ENCODE peak calls at places on chromosomes 5 and 9, in eight cellular contexts. C is activated T-helper 9 cell treated with anti-CD3 and anti-CD28 coated beads, Interleukin-2, amount 50 U/mL, for 16 hours; E is stimulated activated naive CD4-positive, alpha-beta T cell; V is glutamatergic neuron; A is naive thymus-derived CD8-positive, alpha-beta T cell; D is NCI-H1417; H is foreskin fibroblast; L is cardiac fibroblast. I is an unnamed sample.

GRCh38 chr5:150577378-150577777 is 63.1 kb upstream of the SYNPO start:
- DNase-seq in V (no peak), D (no peak), C (no peak), E (no peak), H (no peak), A (no peak), L (no peak), I (no peak)

GRCh38 chr5:15835514-15835913 is 335.5 kb downstream of the FBXL7 start:
- DNase-seq in C (no peak), V (no peak), H (peak), A (no peak), D (no peak), E (no peak), L (no peak), I (no peak)

GRCh38 chr9:82584349-82584846 is 478.5 kb downstream of the RASEF start:
- DNase-seq in V (no peak), E (no peak), D (no peak), L (no peak), C (no peak), A (no peak), H (no peak), I (no peak)

GRCh38 chr5:665541-665955 is 27.6 kb downstream of the TPPP start:
- DNase-seq in V (no peak), D (no peak), A (no peak), E (no peak), C (no peak), L (no peak), H (no peak), I (no peak)

GRCh38 chr9:136544549-136545064 is 1.2 kb downstream of the NOTCH1 start:
- DNase-seq in C (peak), V (peak), H (no peak), A (peak), D (peak), E (peak), L (peak), I (peak)

GRCh38 chr5:170522211-170523128 is 18.6 kb downstream of the KCNIP1 start:
- DNase-seq in L (peak), C (no peak), A (no peak), H (peak), V (peak), E (no peak), D (no peak), I (peak)

GRCh38 chr5:7745882-7746735 is 104.8 kb downstream of the CFAP90 start:
- DNase-seq in E (no peak), H (peak), D (peak), C (peak), L (peak), A (peak), V (peak), I (peak)

GRCh38 chr9:121568541-121569265 is 69.1 kb upstream of the GGTA1 start:
- DNase-seq in L (no peak), H (no peak), V (no peak), C (no peak), E (no peak), D (no peak), A (no peak), I (no peak)

GRCh38 chr9:34133436-34133949 is 7.0 kb upstream of the DCAF12 start:
- DNase-seq in L (no peak), V (no peak), C (no peak), A (no peak), H (no peak), E (no peak), D (no peak), I (no peak)

GRCh38 chr5:155263381-155263780 is 249.8 kb downstream of the KIF4B start:
- DNase-seq in L (no peak), A (no peak), E (no peak), H (no peak), C (no peak), D (no peak), V (no peak), I (no peak)

GRCh38 chr9:127953768-127954505 is 16.3 kb upstream of the DPM2 start:
- DNase-seq in A (no peak), H (no peak), E (no peak), V (no peak), L (no peak), D (peak), C (no peak), I (no peak)

GRCh38 chr5:107950774-107951173 is 280.0 kb upstream of the EFNA5 start:
- DNase-seq in L (no peak), A (no peak), C (no peak), E (no peak), D (peak), H (no peak), V (peak), I (peak)

GRCh38 chr5:88049156-88049555 is 219.5 kb downstream of the TMEM161B start:
- DNase-seq in D (no peak), E (no peak), H (no peak), A (no peak), C (no peak), V (no peak), L (no peak), I (no peak)

GRCh38 chr5:81936750-81937149 is 35.1 kb upstream of the ATG10 start:
- DNase-seq in H (no peak), E (no peak), V (no peak), L (no peak), C (no peak), D (no peak), A (no peak), I (no peak)

GRCh38 chr9:83234541-83234940 is 171.6 kb upstream of the RASEF start:
- DNase-seq in A (no peak), D (no peak), H (no peak), C (no peak), L (peak), V (no peak), E (no peak), I (no peak)

GRCh38 chr9:5869315-5870019 is 21.2 kb upstream of the MLANA start:
- DNase-seq in E (no peak), H (no peak), C (no peak), L (no peak), V (peak), A (no peak), D (no peak), I (no peak)

GRCh38 chr5:93164690-93165089 is 416.3 kb downstream of the NR2F1-AS1 start:
- DNase-seq in E (no peak), A (no peak), C (no peak), L (peak), H (peak), D (no peak), V (no peak), I (no peak)

GRCh38 chr9:85617271-85617670 is 124.5 kb downstream of the AGTPBP1 start:
- DNase-seq in D (no peak), H (no peak), E (no peak), L (no peak), A (no peak), C (no peak), V (no peak), I (no peak)

GRCh38 chr9:68678430-68678829 is 26.6 kb upstream of the PIP5K1B start:
- DNase-seq in H (no peak), C (no peak), L (no peak), E (no peak), V (peak), A (no peak), D (peak), I (peak)

GRCh38 chr5:36389245-36389644 is 87.5 kb upstream of the RANBP3L start:
- DNase-seq in D (no peak), V (no peak), C (no peak), H (no peak), E (no peak), A (no peak), L (peak), I (no peak)

GRCh38 chr5:44663991-44664710 is 144.6 kb upstream of the MRPS30 start:
- DNase-seq in V (no peak), H (no peak), L (no peak), A (no peak), C (no peak), D (no peak), E (no peak), I (no peak)

GRCh38 chr9:137366891-137367381 is 56.0 kb downstream of the EXD3 start:
- DNase-seq in H (no peak), C (no peak), A (no peak), D (no peak), L (no peak), V (no peak), E (no peak), I (no peak)

GRCh38 chr5:177509991-177510566 is 453 bp upstream of the DOK3 start:
- DNase-seq in D (no peak), A (no peak), C (no peak), L (no peak), V (no peak), E (no peak), H (no peak), I (no peak)

GRCh38 chr5:41408676-41409443 is 101.5 kb downstream of the PLCXD3 start:
- DNase-seq in C (no peak), L (peak), V (no peak), H (peak), D (no peak), E (no peak), A (no peak), I (no peak)

I was measured in retina.